ENCODE peak calls at places on chromosomes 13 and 19, in ten cellular contexts. V, S, P, B, Z, C, H, M, E and X are unnamed samples.

GRCh38 chr13:26896986-26897668 is 136.5 kb upstream of the GPR12 start:
- DNase-seq in V (no peak), C (no peak), H (no peak), E (no peak), M (peak; percentile 46), P (no peak), S (no peak), Z (no peak), B (no peak), X (no peak)

GRCh38 chr19:6230991-6231448 is 48.8 kb downstream of the MLLT1 start:
- DNase-seq in B (no peak), C (no peak), V (no peak), S (no peak), Z (no peak), E (no peak), M (no peak), P (no peak), H (no peak), X (no peak)

GRCh38 chr19:16200038-16200775 is 2.5 kb downstream of the AP1M1 start:
- DNase-seq in C (no peak), H (peak; percentile 76), S (no peak), P (peak; percentile 23), E (no peak), M (no peak), Z (no peak), V (no peak), B (no peak), X (no peak)

GRCh38 chr19:54426291-54426918 is 11.1 kb downstream of the TTYH1 start:
- DNase-seq in E (no peak), B (no peak), V (no peak), C (no peak), H (no peak), P (no peak), M (no peak), S (no peak), Z (no peak), X (no peak)

GRCh38 chr19:10346509-10346908 is 7.1 kb upstream of the ICAM3 start:
- DNase-seq in H (peak; percentile 63), Z (no peak), E (no peak), S (no peak), C (no peak), P (no peak), V (no peak), M (no peak), B (no peak), X (no peak)

GRCh38 chr13:51607165-51607564 is 22.9 kb downstream of the WDFY2 start:
- DNase-seq in M (no peak), Z (no peak), C (no peak), E (no peak), P (no peak), B (no peak), H (no peak), S (no peak), V (no peak), X (no peak)

GRCh38 chr13:49956131-49956530 is 20.0 kb upstream of the SPRYD7 start:
- DNase-seq in M (no peak), C (no peak), P (no peak), S (no peak), Z (no peak), H (no peak), E (no peak), V (no peak), B (no peak), X (no peak)

GRCh38 chr19:40270362-40271089 is 14.6 kb downstream of the AKT2 start:
- DNase-seq in M (no peak), V (peak; percentile 69), Z (no peak), E (no peak), P (no peak), B (no peak), H (no peak), C (no peak), S (no peak), X (no peak)

GRCh38 chr13:95226932-95227718 is 74.1 kb downstream of the ABCC4 start:
- DNase-seq in S (no peak), H (no peak), C (no peak), M (no peak), P (no peak), B (no peak), E (no peak), Z (no peak), V (no peak), X (no peak)

GRCh38 chr13:98842074-98842473 is 89.6 kb upstream of the SLC15A1 start:
- DNase-seq in C (no peak), S (no peak), H (no peak), B (no peak), P (no peak), Z (no peak), M (peak; percentile 42), V (no peak), E (no peak), X (no peak)

GRCh38 chr19:34366670-34367423 is 1.9 kb downstream of the GPI start:
- DNase-seq in S (no peak), B (no peak), E (no peak), C (no peak), H (peak; percentile 84), V (no peak), M (no peak), Z (no peak), P (peak; percentile 46), X (no peak)

GRCh38 chr19:8575467-8575997 is 1.7 kb downstream of the MYO1F start:
- DNase-seq in B (no peak), E (peak; percentile 39), S (no peak), P (no peak), Z (peak; percentile 37), H (peak; percentile 40), V (no peak), C (no peak), M (no peak), X (peak; percentile 45)

GRCh38 chr13:98490866-98491265 is 86.0 kb downstream of the STK24 start:
- DNase-seq in E (no peak), M (no peak), C (no peak), P (no peak), S (no peak), Z (no peak), H (no peak), B (no peak), V (no peak), X (no peak)

GRCh38 chr19:35220315-35220921 is 8.1 kb downstream of the FAM187B start:
- DNase-seq in V (no peak), P (no peak), C (no peak), H (peak; percentile 21), M (peak; percentile 9), S (no peak), E (no peak), B (no peak), Z (no peak), X (no peak)

GRCh38 chr13:73273737-73274136 is 214.9 kb downstream of the KLF5 start:
- DNase-seq in Z (no peak), S (no peak), B (no peak), M (peak; percentile 3), P (peak; percentile 39), E (no peak), C (no peak), H (peak; percentile 71), V (no peak), X (no peak)

GRCh38 chr13:42057918-42058530 is 9.6 kb downstream of the DGKH start:
- DNase-seq in C (no peak), P (no peak), B (no peak), E (no peak), S (no peak), V (no peak), M (no peak), H (no peak), Z (no peak), X (no peak)

GRCh38 chr13:42807866-42808265 is 26.5 kb downstream of the FAM216B start:
- DNase-seq in H (peak; percentile 59), Z (no peak), B (no peak), M (no peak), E (no peak), P (peak; percentile 93), V (no peak), S (no peak), C (no peak), X (no peak)

GRCh38 chr19:989381-990081 is 5.4 kb downstream of the WDR18 start:
- DNase-seq in V (no peak), C (no peak), M (no peak), P (no peak), S (no peak), E (no peak), H (no peak), B (no peak), Z (no peak), X (no peak)

GRCh38 chr13:51793570-51794273 is 10.2 kb downstream of the DHRS12 start:
- DNase-seq in E (no peak), C (no peak), V (no peak), Z (peak; percentile 29), S (peak; percentile 55), M (no peak), B (no peak), P (peak; percentile 90), H (peak; percentile 79), X (no peak)

GRCh38 chr13:110771194-110771593 is 57.7 kb downstream of the ING1 start:
- DNase-seq in H (peak; percentile 60), Z (no peak), P (no peak), C (peak; percentile 17), S (no peak), M (no peak), E (no peak), V (no peak), B (no peak), X (no peak)

GRCh38 chr13:40536443-40537113 is 129.9 kb downstream of the FOXO1 start:
- DNase-seq in M (no peak), B (no peak), C (no peak), Z (no peak), E (no peak), P (peak; percentile 82), S (no peak), V (no peak), H (no peak), X (no peak)

GRCh38 chr19:35153701-35154534 is 617 bp upstream of the FXYD5 start:
- DNase-seq in E (peak; percentile 63), H (peak; percentile 34), C (peak; percentile 37), V (no peak), M (peak; percentile 55), P (peak; percentile 49), B (no peak), S (no peak), Z (peak; percentile 61), X (peak; percentile 72)

GRCh38 chr13:73001971-73002370 is 56.8 kb upstream of the KLF5 start:
- DNase-seq in C (no peak), B (no peak), V (no peak), H (no peak), Z (no peak), P (no peak), M (no peak), S (no peak), E (no peak), X (no peak)

GRCh38 chr13:51590966-51591627 is 6.8 kb downstream of the WDFY2 start:
- DNase-seq in V (peak; percentile 45), M (peak; percentile 52), S (no peak), P (peak; percentile 83), E (no peak), H (peak; percentile 96), Z (no peak), B (no peak), C (peak; percentile 14), X (no peak)

GRCh38 chr13:19597523-19597922 is 35.9 kb upstream of the MPHOSPH8 start:
- DNase-seq in M (no peak), S (no peak), C (no peak), V (no peak), E (no peak), P (peak; percentile 81), Z (no peak), B (no peak), H (no peak), X (no peak)

GRCh38 chr19:18788782-18789421 is 2.2 kb downstream of the COMP start:
- DNase-seq in C (no peak), S (no peak), M (no peak), E (no peak), H (no peak), Z (no peak), V (no peak), B (no peak), P (no peak), X (no peak)

GRCh38 chr13:82772802-82773201 is 1109.5 kb downstream of the SLITRK1 start:
- DNase-seq in S (no peak), Z (no peak), B (no peak), H (peak; percentile 27), M (no peak), E (no peak), P (peak; percentile 29), C (no peak), V (no peak), X (no peak)